ENCODE peak calls at places on chromosomes 16 and 17, in six cellular contexts. Q is EL; S is activated CD4-positive, alpha-beta T cell treated with anti-CD3 and anti-CD28 coated beads, Interleukin-2, amount 50 U/mL, for 48 hours; C is HFF-Myc; B is activated T-cell treated with anti-CD3 and anti-CD28 coated beads, Interleukin-2, amount 50 U/mL, for 4 hours; X is GDM1. J is an unnamed sample.
A peak's percentile ranks its signal among the peaks of the same experiment; 100 is the strongest.

GRCh38 chr17:49201481-49201927 is 8.9 kb downstream of the GNGT2 start:
- DNase-seq in X (no peak), S (no peak), C (no peak), B (no peak), Q (peak; percentile 66), J (no peak)

GRCh38 chr16:2329532-2329931 is 11.0 kb downstream of the ABCA3 start:
- DNase-seq in C (no peak), X (no peak), Q (no peak), B (no peak), S (no peak), J (no peak)

GRCh38 chr16:66928702-66929388 is 3.5 kb upstream of the RRAD start:
- DNase-seq in Q (peak; percentile 60), C (no peak), X (no peak), B (no peak), S (peak; percentile 64), J (no peak)

GRCh38 chr16:54048994-54049929 is 237.3 kb downstream of the IRX3 start:
- DNase-seq in B (no peak), X (no peak), C (peak; percentile 16), Q (no peak), S (no peak), J (no peak)

GRCh38 chr16:50718061-50718760 is 23.7 kb upstream of the CYLD start:
- DNase-seq in S (no peak), B (no peak), X (no peak), C (no peak), Q (peak; percentile 62), J (no peak)

GRCh38 chr16:47049901-47050583 is 76.6 kb upstream of the DNAJA2 start:
- DNase-seq in S (no peak), B (no peak), C (no peak), X (no peak), Q (no peak), J (no peak)

GRCh38 chr17:66580601-66581385 is 254.1 kb upstream of the CACNG5 start:
- DNase-seq in B (no peak), Q (peak; percentile 47), S (no peak), C (peak; percentile 86), X (no peak), J (no peak)

GRCh38 chr16:70691223-70692129 is 5.6 kb upstream of the MTSS2 start:
- DNase-seq in Q (peak; percentile 94), C (peak; percentile 88), S (no peak), X (no peak), B (no peak), J (no peak)

GRCh38 chr16:54194008-54194731 is 92.4 kb downstream of the IRX3 start:
- DNase-seq in Q (peak; percentile 37), B (no peak), X (no peak), S (no peak), C (peak; percentile 11), J (no peak)

GRCh38 chr16:80198265-80198994 is 342.4 kb upstream of the DYNLRB2 start:
- DNase-seq in Q (no peak), B (no peak), X (no peak), S (no peak), C (no peak), J (no peak)

GRCh38 chr17:46085522-46085921 is 86.5 kb downstream of the STH start:
- DNase-seq in Q (no peak), C (no peak), X (no peak), S (no peak), B (no peak), J (no peak)

GRCh38 chr17:66830451-66830850 is 4.5 kb upstream of the CACNG5 start:
- DNase-seq in Q (no peak), S (no peak), B (no peak), X (no peak), C (no peak), J (no peak)

GRCh38 chr16:8866118-8866883 is 2.5 kb downstream of the CARHSP1 start:
- DNase-seq in Q (no peak), S (no peak), C (no peak), X (no peak), B (no peak), J (no peak)

GRCh38 chr17:9615486-9615885 is 29.8 kb upstream of the USP43 start:
- DNase-seq in S (no peak), Q (no peak), X (no peak), C (no peak), B (no peak), J (no peak)

GRCh38 chr16:81469710-81470481 is 25.3 kb downstream of the CMIP start:
- DNase-seq in X (peak; percentile 13), C (no peak), S (peak; percentile 23), Q (no peak), B (no peak), J (peak; percentile 76)

GRCh38 chr16:24731722-24732419 is 2.4 kb downstream of the TNRC6A start:
- DNase-seq in S (no peak), X (no peak), C (no peak), Q (no peak), B (no peak), J (no peak)

GRCh38 chr17:81076097-81076754 is 41.3 kb downstream of the BAIAP2 start:
- DNase-seq in Q (no peak), B (no peak), C (no peak), X (no peak), S (no peak), J (no peak)

GRCh38 chr16:21167360-21167759 is 8.9 kb downstream of the LDAF1 start:
- DNase-seq in Q (peak; percentile 95), S (no peak), B (no peak), X (no peak), C (peak; percentile 45), J (no peak)

GRCh38 chr17:19672009-19672837 is 23.7 kb downstream of the ALDH3A2 start:
- DNase-seq in X (no peak), S (no peak), B (no peak), Q (no peak), C (no peak), J (no peak)

GRCh38 chr16:83137326-83137770 is 510.6 kb downstream of the CDH13 start:
- DNase-seq in X (no peak), C (peak; percentile 32), B (no peak), Q (peak; percentile 89), S (no peak), J (no peak)

GRCh38 chr17:55168970-55169687 is 95.6 kb upstream of the HLF start:
- DNase-seq in B (no peak), S (no peak), C (no peak), X (no peak), Q (no peak), J (no peak)

GRCh38 chr17:31254654-31255053 is 42.4 kb downstream of the OMG start:
- DNase-seq in B (no peak), S (no peak), Q (no peak), X (no peak), C (no peak), J (no peak)

GRCh38 chr16:12305081-12305596 is 328.6 kb downstream of the SNX29 start:
- DNase-seq in X (no peak), C (no peak), Q (no peak), B (no peak), S (no peak), J (no peak)

GRCh38 chr16:50900391-50900942 is 158.6 kb downstream of the CYLD start:
- DNase-seq in C (no peak), Q (no peak), B (no peak), S (no peak), X (no peak), J (no peak)

GRCh38 chr16:51201604-51202003 is 50.5 kb upstream of the SALL1 start:
- DNase-seq in B (no peak), C (no peak), X (no peak), Q (no peak), S (no peak), J (no peak)